ENCODE peak calls at places on chromosome 5, in four cellular contexts. N is IMR-90, P is endothelial cell of umbilical vein, C is mesendoderm. K is an unnamed sample.

GRCh38 chr5:38534122-38534408 is 22.4 kb downstream of the LIFR start:
- DNase-seq in P (peak), C (no peak), N (no peak), K (no peak)

GRCh38 chr5:132473019-132473531 is 17.5 kb downstream of the IRF1 start:
- DNase-seq in C (no peak), P (no peak), N (no peak), K (no peak)

GRCh38 chr5:82396871-82397514 is 118.8 kb upstream of the RPS23 start:
- DNase-seq in C (no peak), N (peak), P (peak), K (peak)

GRCh38 chr5:16615737-16616535 is 861 bp downstream of the RETREG1 start:
- DNase-seq in N (no peak), P (no peak), C (no peak), K (no peak)

GRCh38 chr5:71937906-71938698 is 169.2 kb upstream of the MAP1B start:
- DNase-seq in P (no peak), N (no peak), C (no peak), K (no peak)

GRCh38 chr5:56356121-56356875 is 123.2 kb upstream of the ANKRD55 start:
- DNase-seq in N (peak), P (peak), C (peak), K (peak)

GRCh38 chr5:131394128-131394527 is 130.3 kb downstream of the CDC42SE2 start:
- DNase-seq in P (peak), C (no peak), N (peak), K (no peak)

GRCh38 chr5:144414232-144414631 is 243.6 kb downstream of the KCTD16 start:
- DNase-seq in C (no peak), N (no peak), P (no peak), K (no peak)

GRCh38 chr5:137374110-137374853 is 124.8 kb downstream of the SPOCK1 start:
- DNase-seq in N (no peak), C (no peak), P (peak), K (no peak)

GRCh38 chr5:40831346-40832210 is 3.4 kb downstream of the RPL37 start:
- DNase-seq in P (no peak), N (peak), C (no peak), K (no peak)

GRCh38 chr5:52771343-52772039 is 16.2 kb upstream of the ITGA1 start:
- DNase-seq in N (no peak), P (no peak), C (no peak), K (no peak)

GRCh38 chr5:139660916-139661814 is 13.0 kb downstream of the CXXC5 start:
- DNase-seq in N (peak), P (peak), C (no peak), K (peak)

GRCh38 chr5:135435467-135436330 is 11.4 kb downstream of the DCANP1 start:
- DNase-seq in N (no peak), C (no peak), P (no peak), K (no peak)

GRCh38 chr5:106006242-106006641 is 1664.5 kb downstream of the EFNA5 start:
- DNase-seq in P (no peak), C (no peak), N (no peak), K (no peak)

GRCh38 chr5:112077180-112077579 is 320.2 kb upstream of the NREP start:
- DNase-seq in P (no peak), N (peak), C (no peak), K (peak)

GRCh38 chr5:122182491-122182921 is 53.2 kb downstream of the ZNF474 start:
- DNase-seq in N (peak), P (peak), C (peak), K (peak)

GRCh38 chr5:109983135-109983534 is 293.4 kb downstream of the MAN2A1 start:
- DNase-seq in C (no peak), N (no peak), P (no peak), K (peak)

GRCh38 chr5:157186309-157187045 is 5.8 kb downstream of the ITK start:
- DNase-seq in P (no peak), C (no peak), N (no peak), K (no peak)

GRCh38 chr5:15787676-15788075 is 287.7 kb downstream of the FBXL7 start:
- DNase-seq in P (no peak), N (no peak), C (no peak), K (no peak)

GRCh38 chr5:132262882-132263547 is 5.5 kb downstream of the PDLIM4 start:
- DNase-seq in C (no peak), N (no peak), P (no peak), K (peak)

GRCh38 chr5:135230326-135230925 is 168.6 kb downstream of the MACROH2A1 start:
- DNase-seq in P (no peak), N (peak), C (no peak), K (peak)

GRCh38 chr5:39215857-39216256 is 3.5 kb downstream of the FYB1 start:
- DNase-seq in N (no peak), P (no peak), C (no peak), K (no peak)

GRCh38 chr5:143220748-143221211 is 182.7 kb downstream of the NR3C1 start:
- DNase-seq in N (no peak), C (no peak), P (peak), K (no peak)

GRCh38 chr5:154222414-154222813 is 31.9 kb downstream of the GALNT10 start:
- DNase-seq in N (no peak), C (no peak), P (no peak), K (no peak)
- H3K4me2 ChIP-seq in N (no peak), C (no peak), P (no peak), K (peak)

GRCh38 chr5:160009591-160009989 is 651 bp downstream of the TTC1 start:
- DNase-seq in C (no peak), N (no peak), P (no peak), K (peak)
- H3K27ac ChIP-seq in C (no peak), N (peak), P (peak), K (peak)

GRCh38 chr5:169637085-169637855 is at the start of gene DOCK2:
- DNase-seq in C (peak), N (no peak), P (no peak), K (peak)
- H3K4me2 ChIP-seq in C (peak), N (no peak), P (peak), K (peak)

DNA sequence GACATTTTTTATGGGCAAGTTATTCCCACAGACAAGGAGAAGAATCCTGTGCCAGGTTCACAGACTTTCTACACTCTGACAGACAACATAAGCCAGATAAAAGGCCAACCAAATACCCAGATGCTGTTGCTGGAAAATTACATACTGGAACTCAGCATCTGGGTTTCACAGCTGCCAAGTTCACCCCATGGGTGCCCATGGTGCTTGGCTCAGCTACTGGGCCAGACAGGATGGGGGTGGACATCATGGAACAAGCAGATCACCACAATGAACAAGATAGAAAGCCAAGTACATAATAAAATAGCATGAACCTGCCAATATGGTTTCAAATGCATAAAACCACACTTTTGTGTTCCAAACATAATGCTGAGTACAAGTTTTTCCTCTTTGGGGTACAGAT is 999.8 kb downstream of the NR2F1-AS1 start:
- DNase-seq in N (no peak), P (no peak), C (no peak), K (no peak)
- H3K27ac ChIP-seq in N (no peak), P (no peak), C (no peak), K (no peak)

GRCh38 chr5:36232533-36232932 is 9.2 kb downstream of the NADK2 start:
- DNase-seq in C (peak), N (no peak), P (no peak), K (no peak)

GRCh38 chr5:36230151-36230788 is 11.5 kb downstream of the NADK2 start:
- DNase-seq in N (no peak), P (no peak), C (no peak), K (no peak)

GRCh38 chr5:36227046-36227445 is 14.7 kb downstream of the NADK2 start:
- DNase-seq in P (no peak), C (no peak), N (no peak), K (peak)

GRCh38 chr5:36222620-36223019 is 19.1 kb downstream of the NADK2 start:
- DNase-seq in C (no peak), N (peak), P (no peak), K (no peak)

DNA sequence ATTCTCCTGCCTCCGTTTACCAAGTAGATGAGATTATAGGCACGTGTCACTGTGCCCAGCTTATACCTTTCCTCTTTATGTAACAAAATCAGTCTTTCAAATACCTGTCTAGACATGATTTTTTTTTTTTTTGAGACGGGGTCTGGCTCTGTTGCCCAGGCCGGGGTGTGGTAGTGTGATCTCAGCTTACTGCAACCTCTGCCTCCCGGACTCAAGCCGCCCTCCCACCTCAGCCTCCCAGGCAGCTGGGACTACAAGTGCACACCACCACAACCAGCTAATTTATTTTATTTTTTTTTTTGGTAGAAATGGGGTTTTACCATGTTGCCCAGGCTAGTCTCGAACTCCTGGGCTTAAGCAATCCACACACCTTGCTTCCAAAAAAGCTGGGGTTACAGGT is 13.2 kb downstream of the NADK2 start:
- DNase-seq in N (no peak), P (no peak), C (no peak), K (no peak)
- H3K4me2 ChIP-seq in N (peak), P (no peak), C (no peak), K (no peak)

GRCh38 chr5:78984020-78984610 is 995 bp downstream of the ARSB start:
- DNase-seq in C (no peak), P (peak), N (peak), K (peak)
- H3K27ac ChIP-seq in C (peak), P (peak), N (peak), K (peak)

GRCh38 chr5:1525624-1525985 is 1.8 kb upstream of the LPCAT1 start:
- DNase-seq in N (no peak), C (no peak), P (no peak), K (no peak)

GRCh38 chr5:1526151-1526631 is 2.4 kb upstream of the LPCAT1 start:
- DNase-seq in P (no peak), N (no peak), C (no peak), K (no peak)

GRCh38 chr5:1524799-1525623 is 1.3 kb upstream of the LPCAT1 start:
- DNase-seq in P (no peak), C (no peak), N (no peak), K (no peak)

GRCh38 chr5:1527533-1528205 is 3.9 kb upstream of the LPCAT1 start:
- DNase-seq in N (no peak), C (peak), P (no peak), K (no peak)

DNA sequence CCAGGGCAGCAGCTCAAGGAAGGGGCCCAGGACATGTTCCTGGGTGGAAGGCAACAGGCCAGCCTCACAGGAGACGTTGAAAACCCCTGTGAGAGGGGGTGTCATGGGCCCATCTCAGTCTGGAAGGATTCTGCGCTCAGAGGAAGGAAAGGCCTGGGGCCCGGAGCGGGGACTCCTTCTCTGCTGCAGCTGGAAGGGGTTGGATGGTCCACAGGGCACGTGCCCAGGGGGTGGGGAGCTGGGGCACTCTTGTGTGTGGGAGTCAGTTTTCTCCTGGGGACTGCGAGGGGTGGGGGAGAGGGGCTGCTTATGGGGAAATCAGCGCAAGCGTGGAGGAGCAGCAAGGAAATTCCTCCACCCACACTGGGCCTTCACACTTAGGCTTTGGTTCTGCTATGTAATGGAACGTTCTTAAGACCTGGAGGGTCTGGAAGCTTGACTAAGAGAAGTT is 2.9 kb upstream of the LPCAT1 start:
- DNase-seq in C (no peak), N (no peak), P (no peak), K (no peak)
- H3K4me2 ChIP-seq in C (no peak), N (no peak), P (no peak), K (no peak)

DNA sequence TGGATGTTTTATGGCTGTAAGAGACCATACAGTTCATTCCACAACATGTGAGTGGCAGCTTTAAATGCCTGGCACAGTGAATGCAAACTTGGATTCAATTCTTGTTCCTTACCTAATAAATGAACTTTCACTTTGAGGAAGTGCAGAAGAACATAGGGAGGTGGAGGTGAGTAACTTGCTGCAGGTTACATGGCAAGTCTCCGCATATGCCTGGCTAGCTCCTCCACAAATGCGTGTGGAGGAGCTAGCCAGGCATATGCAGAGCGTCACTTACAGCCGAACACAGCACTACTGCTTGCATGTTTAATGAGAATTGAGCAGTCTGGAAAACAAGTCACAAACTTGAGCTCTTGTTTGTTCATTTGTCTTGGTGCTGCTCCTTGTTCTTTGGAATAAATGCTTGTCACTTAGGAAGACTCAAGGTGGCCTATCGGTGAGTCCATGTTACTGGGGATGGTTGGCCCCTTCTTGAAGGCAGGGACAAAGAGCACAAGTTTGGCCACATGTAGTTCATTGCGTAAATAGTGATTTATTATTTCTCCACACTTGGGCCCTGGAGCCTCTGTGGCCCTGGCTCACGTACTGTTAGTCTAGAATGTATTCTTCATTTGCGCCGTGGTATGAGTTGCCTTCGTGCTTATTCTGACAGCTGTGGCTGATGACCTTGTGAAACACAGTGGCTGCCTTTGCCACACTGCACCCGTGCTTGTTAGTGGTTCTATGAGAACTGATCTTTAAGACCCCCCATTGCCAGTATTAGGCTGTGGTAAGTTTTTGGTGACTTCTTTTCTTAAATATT is 3.1 kb downstream of the ISOC1 start:
- DNase-seq in P (no peak), N (no peak), C (no peak), K (no peak)
- H3K27ac ChIP-seq in P (no peak), N (no peak), C (no peak), K (no peak)

K was measured in GM23248.